ENCODE peak calls at places on chromosomes 3 and 15, in seven cellular contexts. U, Y, P, E, C, X and J are unnamed samples.

GRCh38 chr15:47473857-47474256 is 243.4 kb upstream of the SEMA6D start:
- DNase-seq in X (no peak), P (no peak), Y (no peak), U (no peak), E (no peak), C (no peak), J (peak; percentile 56)

GRCh38 chr15:69743091-69743490 is 290.5 kb downstream of the RPLP1 start:
- DNase-seq in X (no peak), E (no peak), P (no peak), U (no peak), C (no peak), Y (no peak), J (no peak)

GRCh38 chr3:34020221-34020620 is 221.8 kb downstream of the PDCD6IP start:
- DNase-seq in U (no peak), Y (no peak), C (no peak), P (no peak), X (no peak), E (no peak), J (no peak)

GRCh38 chr3:54578417-54578816 is 349.4 kb downstream of the LRTM1 start:
- DNase-seq in P (no peak), U (no peak), Y (no peak), E (no peak), X (no peak), C (no peak), J (no peak)

GRCh38 chr3:16516695-16517481 is 3.4 kb upstream of the RFTN1 start:
- DNase-seq in Y (peak; percentile 42), U (no peak), C (peak; percentile 29), X (peak; percentile 69), E (peak; percentile 65), P (peak; percentile 30), J (peak; percentile 65)

GRCh38 chr15:51536965-51537574 is 85.5 kb downstream of the DMXL2 start:
- DNase-seq in U (no peak), C (no peak), E (peak; percentile 34), P (peak; percentile 10), X (peak; percentile 43), Y (no peak), J (no peak)

GRCh38 chr3:53354945-53355498 is 7.7 kb upstream of the DCP1A start:
- DNase-seq in U (no peak), E (no peak), X (peak; percentile 42), Y (no peak), C (no peak), P (no peak), J (no peak)

GRCh38 chr15:93359037-93359779 is 270.2 kb upstream of the RGMA start:
- DNase-seq in E (no peak), Y (no peak), X (no peak), P (no peak), C (no peak), U (no peak), J (no peak)

GRCh38 chr15:69955240-69955894 is 142.3 kb downstream of the TLE3 start:
- DNase-seq in Y (no peak), C (no peak), X (no peak), U (no peak), P (no peak), E (no peak), J (no peak)

GRCh38 chr3:136891934-136892855 is 30.2 kb downstream of the NCK1 start:
- DNase-seq in Y (no peak), E (no peak), X (no peak), U (no peak), C (no peak), P (no peak), J (no peak)

GRCh38 chr3:194313642-194314430 is 37.3 kb downstream of the CPN2 start:
- DNase-seq in X (peak; percentile 27), C (no peak), E (no peak), U (no peak), Y (no peak), P (peak; percentile 56), J (peak; percentile 94)

GRCh38 chr3:114319453-114319852 is 25.6 kb downstream of the TIGIT start:
- DNase-seq in P (peak; percentile 18), Y (no peak), X (peak; percentile 52), C (no peak), E (no peak), U (no peak), J (no peak)

GRCh38 chr3:139481116-139481515 is 4.8 kb upstream of the RBP2 start:
- DNase-seq in C (no peak), U (no peak), X (no peak), P (no peak), Y (no peak), E (no peak), J (no peak)

GRCh38 chr15:83398591-83398990 is 48.5 kb upstream of the SH3GL3 start:
- DNase-seq in X (peak; percentile 75), U (no peak), E (no peak), P (no peak), Y (no peak), C (no peak), J (no peak)

GRCh38 chr3:185508330-185508729 is 9.5 kb upstream of the TMEM41A start:
- DNase-seq in Y (no peak), P (no peak), X (no peak), C (no peak), E (no peak), U (no peak), J (no peak)

GRCh38 chr15:72285927-72286516 is 13.7 kb upstream of the PARP6 start:
- DNase-seq in U (peak; percentile 14), P (peak; percentile 9), Y (peak; percentile 30), X (peak; percentile 32), E (peak; percentile 86), C (peak; percentile 45), J (no peak)

GRCh38 chr15:82572986-82573385 is 32.7 kb upstream of the RPS17 start:
- DNase-seq in X (no peak), U (no peak), E (peak; percentile 31), C (no peak), Y (no peak), P (no peak), J (no peak)